ENCODE peak calls at places on chromosomes 13 and 19, in four cellular contexts. U is PC-3, Z is stomach, S is heart right ventricle. P is an unnamed sample. For H3K27me3 and H3K4me1, the result is how much of the 10 kb centered on the place peaks cover.

GRCh38 chr13:22926176-22927007 is 254.4 kb upstream of the SGCG start:
- DNase-seq in U (no peak), Z (no peak), S (peak), P (no peak)

GRCh38 chr19:4088975-4089374 is 22.3 kb upstream of the ZBTB7A start:
- DNase-seq in U (no peak), Z (no peak), S (no peak), P (peak)

GRCh38 chr13:96575423-96576320 is 418.6 kb downstream of the OXGR1 start:
- DNase-seq in U (no peak), Z (no peak), S (no peak), P (no peak)

GRCh38 chr13:71240906-71241305 is 626.1 kb downstream of the DACH1 start:
- DNase-seq in U (peak), Z (no peak), S (no peak), P (no peak)

GRCh38 chr13:20848944-20849343 is 53.6 kb downstream of the XPO4 start:
- DNase-seq in U (no peak), Z (no peak), S (no peak), P (no peak)

GRCh38 chr19:44587863-44588752 is 25.3 kb upstream of the IGSF23 start:
- DNase-seq in U (peak), Z (no peak), S (no peak), P (peak)

GRCh38 chr13:76758257-76758656 is 127.9 kb downstream of the KCTD12 start:
- DNase-seq in U (no peak), Z (no peak), S (no peak), P (no peak)

GRCh38 chr19:14450168-14450874 is 17.2 kb downstream of the PKN1 start:
- DNase-seq in U (peak), Z (no peak), S (peak), P (peak)

GRCh38 chr13:47869780-47870179 is 131.3 kb downstream of the SUCLA2 start:
- DNase-seq in U (no peak), Z (no peak), S (no peak), P (no peak)

GRCh38 chr13:93476175-93476574 is 249.6 kb downstream of the GPC6 start:
- DNase-seq in U (peak), Z (no peak), S (no peak), P (no peak)

GRCh38 chr13:94251801-94252200 is 227.7 kb downstream of the DCT start:
- DNase-seq in U (no peak), Z (no peak), S (no peak), P (no peak)

GRCh38 chr13:89955773-89956172 is 1391.7 kb upstream of the MIR17HG start:
- DNase-seq in U (no peak), Z (no peak), S (no peak), P (no peak)

GRCh38 chr13:96397807-96398206 is 307.9 kb downstream of the HS6ST3 start:
- DNase-seq in U (no peak), Z (no peak), S (no peak), P (no peak)

GRCh38 chr19:2333027-2333806 is 4.7 kb downstream of the SPPL2B start:
- DNase-seq in U (no peak), Z (peak), S (no peak), P (peak)

GRCh38 chr19:2804156-2805004 is 15.3 kb upstream of the ZNF554 start:
- DNase-seq in U (no peak), Z (no peak), S (no peak), P (no peak)

GRCh38 chr13:31848621-31849020 is 109.3 kb downstream of the RXFP2 start:
- DNase-seq in U (no peak), Z (no peak), S (no peak), P (no peak)
- H3K27me3 ChIP-seq in U (under half), Z (under half), S (under half), P (under half)

GRCh38 chr19:50832666-50833065 is 708 bp downstream of the KLK15 start:
- DNase-seq in U (no peak), Z (no peak), S (no peak), P (no peak)

GRCh38 chr19:50835103-50835784 is 1.9 kb upstream of the KLK15 start:
- DNase-seq in U (no peak), Z (no peak), S (no peak), P (peak)

GRCh38 chr19:50833117-50833801 is at the start of gene KLK15:
- DNase-seq in U (no peak), Z (no peak), S (no peak), P (no peak)

GRCh38 chr19:50835785-50836542 is 2.6 kb upstream of the KLK15 start:
- DNase-seq in U (peak), Z (peak), S (peak), P (peak)

GRCh38 chr19:50833802-50834167 is 411 bp upstream of the KLK15 start:
- DNase-seq in U (no peak), Z (no peak), S (no peak), P (no peak)
- H3K4me1 ChIP-seq in U (under half), Z (under half), S (under half), P (under half)

DNA sequence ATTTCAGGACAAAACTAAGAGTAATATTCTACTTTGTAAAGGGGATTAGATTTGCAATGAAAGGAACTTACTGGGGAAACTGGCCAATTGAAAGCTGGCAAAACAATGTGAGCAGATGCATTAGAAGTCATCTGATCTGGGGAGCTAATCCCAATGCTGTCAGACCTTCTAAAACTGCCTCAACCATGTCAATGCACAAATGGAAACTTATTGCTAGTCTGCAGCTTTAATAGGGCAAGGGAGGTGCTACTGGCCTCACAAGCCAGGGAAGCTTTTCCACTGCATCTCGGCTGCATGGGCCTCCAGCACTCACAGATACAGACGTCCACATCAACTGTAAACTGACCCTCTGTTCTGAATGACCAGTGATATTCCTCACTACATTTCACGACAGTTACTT is 154.2 kb downstream of the LHFPL6 start:
- DNase-seq in U (no peak), Z (no peak), S (no peak), P (no peak)
- H3K27me3 ChIP-seq in U (under half), Z (under half), S (under half), P (under half)

GRCh38 chr19:46621191-46622117 is 3.4 kb downstream of the PTGIR start:
- DNase-seq in U (no peak), Z (no peak), S (no peak), P (no peak)
- H3K4me1 ChIP-seq in U (under half), Z (half or more), S (half or more), P (under half)

DNA sequence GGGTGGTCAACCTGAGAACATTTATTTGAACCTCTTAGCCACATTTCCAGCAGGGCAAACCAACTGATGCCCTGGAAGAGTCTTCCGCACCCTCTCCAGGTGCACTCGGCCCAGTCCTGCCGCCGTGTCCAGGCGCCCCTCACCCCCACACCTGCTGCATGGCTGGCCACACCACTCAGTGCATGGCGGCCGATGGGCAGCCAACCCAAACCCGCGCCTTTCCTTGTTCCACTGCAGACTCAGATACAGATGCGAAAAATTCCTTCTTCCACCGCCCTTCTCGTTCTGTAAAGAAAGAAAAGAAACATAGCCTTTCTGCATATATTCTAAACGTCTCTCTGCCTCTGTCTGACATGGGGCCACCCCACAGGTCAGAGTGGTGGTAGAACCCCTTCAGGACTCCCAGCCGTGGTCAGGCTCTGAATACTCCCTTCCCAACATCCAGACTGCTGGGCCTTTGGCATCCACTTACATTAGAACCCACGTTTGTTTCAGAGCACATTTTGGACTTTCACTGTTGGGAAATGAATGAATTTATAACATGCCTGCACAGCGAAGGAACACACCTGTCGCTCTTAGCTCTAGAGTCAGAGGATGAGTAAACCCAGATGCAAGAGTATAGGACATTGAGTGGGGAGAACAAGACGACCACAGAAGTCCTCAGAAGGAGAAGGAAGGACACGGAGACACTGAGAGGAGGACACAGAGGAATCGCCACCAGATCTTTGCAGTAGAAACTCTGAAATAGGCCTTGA is 31.1 kb downstream of the SHISA2 start:
- DNase-seq in U (no peak), Z (no peak), S (no peak), P (no peak)
- H3K27me3 ChIP-seq in U (under half), Z (under half), S (half or more), P (under half)

GRCh38 chr19:571127-571974 is 1.0 kb upstream of the BSG start:
- DNase-seq in U (peak), Z (peak), S (no peak), P (peak)

GRCh38 chr19:574658-575526 is 2.5 kb downstream of the BSG start:
- DNase-seq in U (peak), Z (peak), S (peak), P (peak)

GRCh38 chr19:570315-570714 is 2.1 kb upstream of the BSG start:
- DNase-seq in U (no peak), Z (no peak), S (no peak), P (no peak)

GRCh38 chr19:572891-573825 is 762 bp downstream of the BSG start:
- DNase-seq in U (peak), Z (peak), S (peak), P (peak)

GRCh38 chr19:572140-572890 is at the start of gene BSG:
- DNase-seq in U (peak), Z (peak), S (peak), P (peak)
- H3K4me1 ChIP-seq in U (under half), Z (half or more), S (half or more), P (under half)

GRCh38 chr13:27967203-27967735 is 1.8 kb downstream of the CDX2 start:
- DNase-seq in U (no peak), Z (peak), S (no peak), P (peak)
- H3K27me3 ChIP-seq in U (half or more), Z (under half), S (half or more), P (under half)

DNA sequence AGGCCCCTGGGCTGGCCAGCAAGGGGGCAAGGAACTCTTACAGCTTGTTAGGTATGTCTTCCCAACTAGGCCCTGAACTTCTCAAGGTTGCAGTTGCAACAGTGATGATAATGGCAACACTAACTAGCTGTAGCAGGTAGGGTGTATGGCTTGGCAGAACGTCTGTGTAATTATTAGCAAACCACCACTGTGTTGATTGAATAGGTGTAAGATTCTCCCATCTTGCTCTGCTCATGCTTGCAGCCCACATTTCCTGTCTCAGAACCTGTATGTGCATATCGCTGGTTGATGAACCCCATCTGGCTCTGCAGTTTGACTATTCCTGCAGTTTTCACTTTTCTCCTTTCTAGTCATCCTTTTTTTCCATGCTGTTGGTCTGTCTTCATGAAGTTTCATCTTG is 178.8 kb downstream of the KATNAL1 start:
- DNase-seq in U (no peak), Z (no peak), S (no peak), P (no peak)
- H3K4me1 ChIP-seq in U (under half), Z (under half), S (under half), P (under half)

GRCh38 chr19:41915248-41916032 is 12.8 kb downstream of the ERFL start:
- DNase-seq in U (no peak), Z (no peak), S (no peak), P (no peak)

GRCh38 chr19:41914191-41914834 is 13.9 kb downstream of the ERFL start:
- DNase-seq in U (no peak), Z (no peak), S (no peak), P (no peak)

GRCh38 chr19:41914906-41915247 is 13.4 kb downstream of the ERFL start:
- DNase-seq in U (no peak), Z (no peak), S (no peak), P (no peak)

GRCh38 chr19:41917676-41918075 is 10.6 kb downstream of the ERFL start:
- DNase-seq in U (no peak), Z (no peak), S (no peak), P (no peak)

GRCh38 chr19:41916033-41916424 is 12.2 kb downstream of the ERFL start:
- DNase-seq in U (no peak), Z (no peak), S (no peak), P (no peak)
- H3K27me3 ChIP-seq in U (under half), Z (under half), S (half or more), P (under half)

DNA sequence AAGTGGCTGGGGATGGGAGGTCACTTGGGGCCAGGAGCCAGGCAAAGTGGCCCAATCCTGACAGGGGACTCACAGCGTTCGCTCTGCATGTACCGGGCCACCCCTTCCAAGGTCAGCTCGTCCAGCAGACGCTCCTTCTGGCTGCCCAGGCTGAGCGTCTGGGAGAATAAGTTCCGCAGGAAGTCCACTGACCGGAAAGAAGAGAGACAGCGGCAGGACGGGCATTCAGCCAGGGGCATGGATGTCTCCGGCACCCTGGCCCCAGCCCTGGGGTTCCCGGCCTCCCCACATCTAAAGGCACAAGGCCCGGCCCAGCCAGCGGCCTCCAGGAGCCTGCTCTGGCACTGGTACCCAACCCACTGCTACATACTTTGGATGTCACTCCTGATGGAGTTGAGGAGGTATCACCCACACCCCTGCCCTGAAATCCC is 6.1 kb downstream of the SIRT2 start:
- DNase-seq in U (no peak), Z (no peak), S (no peak), P (no peak)
- H3K4me1 ChIP-seq in U (under half), Z (under half), S (under half), P (under half)

P was measured in small intestine.